ENCODE peak calls at places on chromosomes 13 and 19, in eight cellular contexts. L, G, W, P, J, B, X and H are unnamed samples.

GRCh38 chr13:51628059-51628852 is 44.0 kb downstream of the WDFY2 start:
- DNase-seq in W (no peak), B (no peak), G (no peak), J (peak; percentile 43), P (no peak), X (no peak), L (no peak), H (no peak)

GRCh38 chr19:1232652-1233360 is 5.0 kb downstream of the CBARP start:
- DNase-seq in X (no peak), G (no peak), B (peak; percentile 66), P (no peak), W (no peak), L (no peak), J (no peak), H (no peak)

GRCh38 chr13:75445717-75446529 is 36.0 kb downstream of the TBC1D4 start:
- DNase-seq in P (no peak), X (no peak), B (no peak), L (no peak), W (no peak), G (no peak), J (peak; percentile 52), H (no peak)

GRCh38 chr19:7657047-7657779 is 11.6 kb upstream of the RETN start:
- DNase-seq in B (no peak), G (no peak), W (peak; percentile 26), J (peak; percentile 31), P (no peak), L (no peak), X (no peak), H (no peak)

GRCh38 chr19:17037966-17038500 is 11.4 kb upstream of the CPAMD8 start:
- DNase-seq in G (no peak), X (no peak), W (no peak), J (no peak), B (no peak), P (no peak), L (no peak), H (no peak)

GRCh38 chr19:29672933-29673336 is 7.7 kb downstream of the PLEKHF1 start:
- DNase-seq in X (no peak), G (no peak), L (no peak), B (peak; percentile 41), J (no peak), P (peak; percentile 58), W (no peak), H (no peak)

GRCh38 chr19:15379996-15380647 is 535 bp upstream of the AKAP8 start:
- DNase-seq in J (peak; percentile 37), G (peak; percentile 84), L (no peak), W (no peak), B (peak; percentile 56), X (peak; percentile 35), P (no peak), H (no peak)

GRCh38 chr19:37719111-37719926 is at the start of gene ZNF607:
- DNase-seq in G (peak; percentile 97), W (peak; percentile 97), X (peak; percentile 99), L (peak; percentile 45), P (peak; percentile 93), J (peak; percentile 83), B (peak; percentile 89), H (no peak)

GRCh38 chr19:54439174-54439851 is 9.7 kb upstream of the LENG8 start:
- DNase-seq in P (no peak), X (peak; percentile 69), W (peak; percentile 81), B (peak; percentile 39), G (peak; percentile 93), J (peak; percentile 31), L (no peak), H (no peak)

GRCh38 chr13:98405107-98405571 is 171.8 kb downstream of the STK24 start:
- DNase-seq in P (no peak), G (peak; percentile 83), L (no peak), W (peak; percentile 83), B (no peak), X (no peak), J (peak; percentile 52), H (no peak)

GRCh38 chr19:22527554-22527953 is 105.4 kb upstream of the ZNF98 start:
- DNase-seq in G (no peak), W (no peak), L (no peak), B (no peak), X (no peak), J (no peak), P (no peak), H (no peak)

GRCh38 chr13:113967206-113967720 is 6.6 kb downstream of the C13orf46 start:
- DNase-seq in G (no peak), B (no peak), L (no peak), W (no peak), J (no peak), P (no peak), X (no peak), H (no peak)

GRCh38 chr13:94494021-94494420 is 14.5 kb upstream of the DCT start:
- DNase-seq in L (no peak), P (no peak), G (peak; percentile 5), X (no peak), J (no peak), W (no peak), B (no peak), H (no peak)

GRCh38 chr19:46265217-46265828 is 31.5 kb upstream of the HIF3A start:
- DNase-seq in X (peak; percentile 91), W (peak; percentile 89), G (peak; percentile 91), P (no peak), J (peak; percentile 80), B (peak; percentile 74), L (peak; percentile 52), H (no peak)

GRCh38 chr13:34166406-34166805 is 348.5 kb downstream of the RFC3 start:
- DNase-seq in P (no peak), B (no peak), W (no peak), J (no peak), G (no peak), X (no peak), L (no peak), H (no peak)

GRCh38 chr19:46000497-46001246 is 5.4 kb downstream of the CCDC61 start:
- DNase-seq in W (peak; percentile 79), J (no peak), B (peak; percentile 79), G (peak; percentile 85), P (no peak), X (no peak), L (no peak), H (no peak)

GRCh38 chr19:2043864-2044708 is 7.0 kb downstream of the MKNK2 start:
- DNase-seq in X (no peak), W (peak; percentile 16), G (no peak), B (no peak), P (no peak), J (no peak), L (no peak), H (no peak)

GRCh38 chr19:1315470-1316166 is 29.9 kb downstream of the EFNA2 start:
- DNase-seq in L (no peak), X (peak; percentile 58), G (peak; percentile 78), P (no peak), J (peak; percentile 43), W (peak; percentile 77), B (peak; percentile 63), H (no peak)

GRCh38 chr19:36081385-36081784 is 26.7 kb downstream of the WDR62 start:
- DNase-seq in L (no peak), W (no peak), G (no peak), X (no peak), B (no peak), P (no peak), J (peak; percentile 9), H (no peak)

GRCh38 chr19:32676186-32676894 is 692 bp downstream of the RGS9BP start:
- DNase-seq in W (peak; percentile 63), B (peak; percentile 28), X (peak; percentile 43), G (peak; percentile 62), L (no peak), P (no peak), J (no peak), H (no peak)

GRCh38 chr13:98413796-98414195 is 163.1 kb downstream of the STK24 start:
- DNase-seq in B (no peak), W (no peak), X (no peak), J (no peak), G (peak; percentile 21), P (no peak), L (no peak), H (no peak)

GRCh38 chr13:89221557-89222158 is 1550.5 kb downstream of the SLITRK5 start:
- DNase-seq in G (no peak), L (no peak), W (no peak), X (no peak), B (no peak), J (no peak), P (no peak), H (no peak)

GRCh38 chr19:44758596-44758995 is 10.1 kb downstream of the BCL3 start:
- DNase-seq in W (peak; percentile 55), B (no peak), L (no peak), P (no peak), J (no peak), X (no peak), G (peak; percentile 86), H (no peak)

GRCh38 chr13:26061947-26062346 is 10.1 kb upstream of the SHISA2 start:
- DNase-seq in B (no peak), G (no peak), L (peak; percentile 54), W (no peak), J (peak; percentile 66), P (no peak), X (no peak), H (peak; percentile 49)

GRCh38 chr19:17739121-17739875 is 12.0 kb upstream of the FCHO1 start:
- DNase-seq in J (no peak), G (peak; percentile 52), W (no peak), X (no peak), L (no peak), P (no peak), B (no peak), H (no peak)

GRCh38 chr13:49517461-49517860 is 21.7 kb downstream of the PHF11 start:
- DNase-seq in B (no peak), X (no peak), W (peak; percentile 56), L (no peak), G (peak; percentile 36), P (no peak), J (peak; percentile 26), H (no peak)

GRCh38 chr13:75910591-75910990 is 274.5 kb downstream of the LMO7 start:
- DNase-seq in B (no peak), P (no peak), W (no peak), G (no peak), L (no peak), J (peak; percentile 4), X (no peak), H (no peak)

GRCh38 chr19:58096884-58097283 is 1.1 kb downstream of the ZSCAN18 start:
- DNase-seq in L (no peak), P (no peak), W (no peak), X (no peak), G (peak; percentile 6), B (no peak), J (no peak), H (no peak)
- H3K4me3 ChIP-seq in L (no peak overlapping the region), P (peak overlapping the region; percentile 92), W (peak overlapping the region; percentile 99), X (no peak overlapping the region), G (peak overlapping the region; percentile 94), B (peak overlapping the region; percentile 94), J (no peak overlapping the region), H (no peak overlapping the region)

GRCh38 chr19:12838182-12838890 is at the start of gene MAST1:
- DNase-seq in W (peak; percentile 91), J (no peak), X (no peak), L (no peak), B (peak; percentile 50), P (no peak), G (peak; percentile 80), H (no peak)
- TF ChIP-seq CTCF in W (peak; percentile 66), J (no peak), X (peak; percentile 69), L (peak; percentile 28), B (no peak), P (peak; percentile 18), G (peak; percentile 34), H (peak; percentile 38)

GRCh38 chr19:41427647-41428480 is 690 bp upstream of the B3GNT8 start:
- DNase-seq in X (no peak), J (peak; percentile 15), G (peak; percentile 63), L (no peak), B (no peak), P (no peak), W (peak; percentile 21), H (no peak)
- H3K4me3 ChIP-seq in X (no peak overlapping the region), J (peak overlapping the region; percentile 65), G (peak overlapping the region; percentile 68), L (peak overlapping the region; percentile 52), B (peak overlapping the region; percentile 56), P (peak overlapping the region; percentile 63), W (peak overlapping the region; percentile 56), H (peak overlapping the region; percentile 58)

GRCh38 chr13:52809310-52809769 is 39.1 kb downstream of the PCDH8 start:
- DNase-seq in G (peak; percentile 86), L (peak; percentile 1), J (peak; percentile 20), X (peak; percentile 68), W (peak; percentile 80), P (no peak), B (peak; percentile 28), H (no peak)
- TF ChIP-seq CTCF in G (peak; percentile 83), L (peak; percentile 26), J (no peak), X (peak; percentile 55), W (peak; percentile 91), P (no peak), B (peak; percentile 13), H (peak; percentile 19)